ENCODE peak calls at places on chromosomes 12 and 14, in four cellular contexts. K is H1, C is GM12878, R is GM12891. H is an unnamed sample.
A peak's percentile ranks its signal among the peaks of the same experiment; 100 is the strongest.

GRCh38 chr12:49019435-49020317 is 1.1 kb upstream of the PRKAG1 start:
- DNase-seq in K (no peak), C (no peak), R (peak; percentile 71), H (no peak)

GRCh38 chr14:73695997-73696396 is 18.2 kb downstream of the PNMA1 start:
- DNase-seq in K (no peak), C (no peak), R (no peak), H (no peak)

GRCh38 chr14:45065951-45066350 is 18.0 kb upstream of the PRPF39 start:
- DNase-seq in K (no peak), C (no peak), R (no peak), H (no peak)

GRCh38 chr12:1655225-1655788 is 26.3 kb downstream of the WNT5B start:
- DNase-seq in K (no peak), C (no peak), R (no peak), H (no peak)

GRCh38 chr12:92987362-92987761 is 58.3 kb upstream of the EEA1 start:
- DNase-seq in K (no peak), C (no peak), R (no peak), H (no peak)

GRCh38 chr12:109221277-109221931 is 87.7 kb downstream of the FOXN4 start:
- DNase-seq in K (no peak), C (no peak), R (no peak), H (no peak)

GRCh38 chr12:4324366-4324765 is 3.4 kb downstream of the TIGAR start:
- DNase-seq in K (no peak), C (no peak), R (no peak), H (no peak)

GRCh38 chr14:100780646-100781355 is 45.1 kb upstream of the MEG3 start:
- DNase-seq in K (no peak), C (no peak), R (no peak), H (no peak)

GRCh38 chr14:99055019-99055418 is 217.0 kb downstream of the BCL11B start:
- DNase-seq in K (no peak), C (no peak), R (no peak), H (no peak)

GRCh38 chr12:120669055-120669828 is 17.7 kb upstream of the MLEC start:
- DNase-seq in K (no peak), C (peak; percentile 79), R (no peak), H (peak; percentile 61)

DNA sequence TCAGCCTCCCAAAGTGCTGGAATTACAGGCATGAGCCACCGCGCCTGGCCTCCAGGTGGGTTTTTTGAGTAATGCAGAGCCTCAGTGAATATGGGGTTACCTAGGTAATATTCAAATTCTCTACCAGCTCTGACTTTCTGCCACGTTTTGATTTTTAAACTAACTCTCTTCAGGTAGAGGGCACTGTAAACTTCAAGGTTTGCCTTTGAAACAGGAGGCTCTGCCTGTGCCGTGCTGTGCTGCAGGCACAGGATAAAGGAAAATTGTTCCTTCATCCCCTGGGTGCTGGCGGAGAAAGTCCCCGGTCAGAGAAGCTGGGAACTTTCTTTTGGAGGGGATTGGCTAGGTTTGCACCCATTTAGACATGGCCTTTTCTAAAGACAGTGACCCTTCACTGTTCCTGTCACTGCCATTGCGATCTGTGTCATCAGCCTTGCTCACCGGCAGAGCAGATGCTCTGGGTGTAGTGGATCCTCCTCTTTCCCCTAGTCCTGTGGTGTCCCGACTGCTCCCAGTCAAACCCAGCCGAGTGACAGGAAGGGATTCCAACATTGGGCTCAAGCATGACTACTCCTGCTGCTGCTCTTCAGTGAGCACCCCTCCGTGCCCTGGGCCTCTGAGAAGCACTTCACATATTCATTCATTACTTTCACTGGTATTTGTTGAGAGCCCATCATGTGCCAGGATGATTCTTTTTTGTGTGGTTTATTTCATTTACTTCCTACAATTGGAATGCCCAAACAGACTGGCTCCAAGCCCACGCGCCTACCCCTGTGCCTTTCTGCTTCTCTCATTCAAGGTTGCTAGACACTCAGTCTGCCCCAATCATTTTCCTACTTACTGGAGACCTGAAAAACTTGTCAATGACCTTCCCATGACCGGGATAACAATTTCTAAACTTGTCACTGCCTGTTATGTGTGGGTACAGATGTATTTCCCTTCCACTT is 103.6 kb downstream of the TMEM30B start:
- DNase-seq in K (no peak), C (no peak), R (no peak), H (no peak)
- TF ChIP-seq TAF1 in K (no peak), C (no peak), R (no peak), H (no peak)

GRCh38 chr14:61463664-61464063 is 142.3 kb downstream of the PRKCH start:
- DNase-seq in K (no peak), C (no peak), R (no peak), H (no peak)

GRCh38 chr14:61466905-61467280 is 145.5 kb downstream of the PRKCH start:
- DNase-seq in K (no peak), C (no peak), R (no peak), H (no peak)

GRCh38 chr14:61468063-61468825 is 146.9 kb downstream of the PRKCH start:
- DNase-seq in K (no peak), C (no peak), R (no peak), H (no peak)

GRCh38 chr14:61467281-61467680 is 145.9 kb downstream of the PRKCH start:
- DNase-seq in K (no peak), C (no peak), R (no peak), H (no peak)

DNA sequence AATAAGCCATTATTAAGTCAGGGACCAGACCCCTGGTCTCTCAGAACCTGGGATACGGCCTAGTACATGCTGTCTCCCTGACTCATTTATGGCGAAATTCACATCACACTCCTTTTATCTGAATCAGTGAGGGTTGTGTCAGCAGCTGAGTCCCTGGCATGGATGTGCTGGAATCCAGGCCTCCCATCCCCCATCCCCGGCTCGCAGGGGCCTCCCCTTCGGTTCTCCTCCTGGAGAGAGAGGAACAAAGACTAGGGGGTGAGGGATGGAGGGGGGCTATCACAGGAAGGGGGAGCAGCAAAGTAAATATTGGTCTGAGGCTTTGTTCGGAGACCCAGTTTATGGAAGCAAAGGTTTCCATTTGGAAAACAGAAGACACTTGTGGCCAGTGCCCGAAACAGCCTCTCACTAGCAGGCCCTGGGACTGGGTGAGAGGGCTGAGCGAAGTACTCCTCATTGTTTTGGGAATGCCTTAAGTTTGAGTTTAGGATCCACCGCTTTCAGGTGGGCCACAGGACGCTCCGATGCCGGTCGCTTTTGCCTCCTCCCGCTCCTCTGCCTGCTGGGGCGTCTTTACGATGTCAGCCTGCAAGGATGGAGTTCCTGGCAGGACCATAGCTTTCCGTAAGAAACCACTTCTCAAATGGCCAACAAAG is 145.0 kb downstream of the PRKCH start:
- DNase-seq in K (peak; percentile 46), C (no peak), R (no peak), H (no peak)
- TF ChIP-seq POLR2AphosphoS5 in K (no peak), C (no peak), R (no peak), H (no peak)

DNA sequence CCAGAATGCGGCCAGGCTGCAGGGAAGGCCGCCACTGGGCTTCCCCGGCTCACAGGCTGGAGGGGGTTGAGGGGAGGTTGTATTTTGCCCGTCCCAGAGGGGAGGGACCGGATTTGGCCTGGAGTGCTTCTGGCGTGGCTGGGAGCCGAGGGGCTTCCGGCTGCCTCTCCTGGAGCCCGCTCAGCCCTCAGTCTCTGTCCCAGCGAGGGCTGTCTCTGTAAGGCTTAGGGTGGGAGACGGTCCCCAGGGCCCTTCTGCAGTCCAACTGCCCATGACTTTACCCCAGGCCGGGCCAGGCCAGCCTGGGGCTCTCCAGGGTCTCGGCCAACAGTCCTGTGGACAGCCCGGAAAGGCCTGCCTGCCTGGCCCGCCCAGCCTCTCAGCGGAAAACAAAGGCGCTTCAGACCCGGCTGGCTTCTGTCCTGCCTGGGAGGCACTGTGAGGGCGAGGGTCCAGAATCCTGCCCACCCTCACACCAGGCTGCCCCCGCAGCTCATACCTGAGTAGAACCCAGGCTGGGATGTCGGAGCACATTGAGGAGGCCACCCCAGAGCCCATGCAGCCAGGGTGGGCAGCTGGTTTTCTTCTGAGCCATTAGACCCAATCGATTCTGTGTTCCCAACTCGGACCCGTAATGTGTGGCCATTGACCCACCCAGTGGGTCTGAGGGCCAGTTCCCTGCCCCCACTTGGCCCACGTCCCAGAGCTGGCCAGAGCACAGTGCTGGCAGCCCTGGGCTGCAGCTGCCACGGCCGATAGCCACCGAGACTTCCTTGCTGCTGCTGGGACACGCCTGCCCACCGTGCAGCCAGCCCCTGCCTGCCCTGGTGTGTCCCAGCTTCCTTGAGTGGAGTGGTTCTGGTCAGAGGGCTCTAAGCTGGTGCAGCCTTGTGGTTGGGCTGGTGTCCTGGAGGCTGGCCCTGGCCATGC is 1.6 kb downstream of the CRIP2 start:
- DNase-seq in K (no peak), C (no peak), R (no peak), H (no peak)
- TF ChIP-seq POLR2A in K (no peak), C (no peak), R (no peak), H (no peak)

GRCh38 chr14:96149131-96149530 is 55.5 kb upstream of the BDKRB2 start:
- DNase-seq in K (no peak), C (no peak), R (no peak), H (no peak)

GRCh38 chr14:96146131-96146771 is 58.4 kb upstream of the BDKRB2 start:
- DNase-seq in K (no peak), C (no peak), R (no peak), H (no peak)

GRCh38 chr14:96143906-96144305 is 60.7 kb upstream of the BDKRB2 start:
- DNase-seq in K (no peak), C (no peak), R (no peak), H (no peak)

GRCh38 chr14:96148631-96149030 is 56.0 kb upstream of the BDKRB2 start:
- DNase-seq in K (no peak), C (no peak), R (no peak), H (no peak)

GRCh38 chr14:96145116-96145864 is 59.3 kb upstream of the BDKRB2 start:
- DNase-seq in K (no peak), C (no peak), R (no peak), H (no peak)
- TF ChIP-seq TAF1 in K (no peak), C (no peak), R (no peak), H (no peak)

GRCh38 chr12:20174776-20175175 is 193.6 kb upstream of the PDE3A start:
- DNase-seq in K (no peak), C (no peak), R (no peak), H (no peak)

GRCh38 chr12:20181416-20181815 is 186.9 kb upstream of the PDE3A start:
- DNase-seq in K (no peak), C (no peak), R (no peak), H (no peak)

DNA sequence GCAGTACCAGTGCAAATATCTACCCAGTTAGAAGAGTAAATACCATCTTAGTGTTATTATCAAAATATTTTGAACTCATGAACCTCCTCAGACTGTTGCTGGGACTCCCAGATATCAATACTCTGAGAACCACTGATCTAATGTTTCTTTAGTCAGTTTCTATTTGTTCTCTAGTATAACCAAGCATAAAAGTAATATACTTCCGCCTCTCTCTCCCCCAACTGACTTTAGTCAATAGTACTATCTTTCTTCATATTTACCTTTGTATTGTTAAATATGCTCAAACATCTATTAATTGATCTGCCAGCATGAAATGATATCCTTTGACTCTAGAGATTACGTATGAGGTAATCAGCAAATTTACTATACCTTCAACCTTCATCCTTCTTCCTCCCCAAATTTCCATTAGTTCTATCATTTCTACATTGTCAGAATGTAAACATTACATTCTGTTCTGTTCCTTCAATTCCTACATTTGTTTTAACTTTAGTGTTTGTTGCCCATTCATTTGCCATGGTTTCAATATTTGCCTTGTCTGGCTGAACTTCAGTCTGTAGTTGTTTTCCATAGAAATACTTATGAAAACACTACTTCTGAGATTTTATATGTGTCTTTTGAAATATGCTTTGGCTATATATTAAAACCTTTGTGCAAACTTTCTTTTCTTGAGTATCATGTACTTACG is 192.5 kb upstream of the PDE3A start:
- DNase-seq in K (no peak), C (no peak), R (no peak), H (no peak)
- TF ChIP-seq POLR2AphosphoS5 in K (no peak), C (no peak), R (no peak), H (no peak)

GRCh38 chr12:113962733-113963132 is 3.4 kb downstream of the RBM19 start:
- DNase-seq in K (no peak), C (no peak), R (no peak), H (no peak)

GRCh38 chr12:113971392-113971791 is 5.3 kb upstream of the RBM19 start:
- DNase-seq in K (no peak), C (no peak), R (no peak), H (no peak)

GRCh38 chr12:113961921-113962710 is 4.0 kb downstream of the RBM19 start:
- DNase-seq in K (no peak), C (peak; percentile 71), R (no peak), H (no peak)

GRCh38 chr12:113967368-113967767 is 1.2 kb upstream of the RBM19 start:
- DNase-seq in K (no peak), C (no peak), R (no peak), H (no peak)

GRCh38 chr12:113965951-113966797 is at the start of gene RBM19:
- DNase-seq in K (peak; percentile 93), C (peak; percentile 80), R (peak; percentile 90), H (peak; percentile 90)
- TF ChIP-seq POLR2A in K (peak; percentile 75), C (peak; percentile 91), R (peak; percentile 68), H (peak; percentile 73)